ENCODE peak calls at places on chromosomes 16 and 17, in six cellular contexts. L is T-cell; N is mucosa of descending colon; A is stimulated activated CD4-positive, alpha-beta T cell treated with anti-CD3 and anti-CD28 coated beads, TNF-alpha, amount 100 ng/mL, for 24 hours; P is NCI-H1930; C is WTC11. G is an unnamed sample.

GRCh38 chr17:80101160-80101945 is at the start of gene GAA:
- DNase-seq in L (peak), N (peak), A (peak), P (peak), C (peak), G (peak)

GRCh38 chr16:64152010-64152767 is 969.7 kb downstream of the CDH11 start:
- DNase-seq in L (no peak), N (no peak), A (no peak), P (no peak), C (no peak), G (no peak)

GRCh38 chr16:84919267-84919666 is 92.1 kb downstream of the ZDHHC7 start:
- DNase-seq in L (no peak), N (no peak), A (no peak), P (no peak), C (no peak), G (no peak)

GRCh38 chr16:19168173-19169080 is at the start of gene SYT17:
- DNase-seq in L (no peak), N (peak), A (no peak), P (peak), C (peak), G (peak)

GRCh38 chr17:21286771-21287702 is 2.5 kb downstream of the MAP2K3 start:
- DNase-seq in L (no peak), N (peak), A (peak), P (no peak), C (no peak), G (no peak)

GRCh38 chr16:78503501-78504110 is 404.2 kb downstream of the WWOX start:
- DNase-seq in L (no peak), N (peak), A (peak), P (no peak), C (peak), G (peak)

GRCh38 chr17:4721203-4722135 is 9.8 kb upstream of the MED11 start:
- DNase-seq in L (no peak), N (peak), A (no peak), P (no peak), C (no peak), G (no peak)

GRCh38 chr17:15262291-15263205 is 2.6 kb downstream of the PMP22 start:
- DNase-seq in L (no peak), N (peak), A (peak), P (peak), C (peak), G (peak)

GRCh38 chr17:77300016-77300686 is 159.4 kb downstream of the SEC14L1 start:
- DNase-seq in L (no peak), N (peak), A (no peak), P (no peak), C (no peak), G (no peak)

GRCh38 chr17:60959696-60960095 is 282.0 kb downstream of the BCAS3 start:
- DNase-seq in L (no peak), N (no peak), A (no peak), P (no peak), C (no peak), G (no peak)

GRCh38 chr16:2364638-2365210 is 24.2 kb upstream of the ABCA3 start:
- DNase-seq in L (no peak), N (no peak), A (no peak), P (no peak), C (no peak), G (peak)

GRCh38 chr17:38730526-38731379 is 612 bp downstream of the CISD3 start:
- DNase-seq in L (no peak), N (peak), A (no peak), P (no peak), C (peak), G (peak)

GRCh38 chr17:560379-560935 is 154.2 kb downstream of the VPS53 start:
- DNase-seq in L (no peak), N (peak), A (no peak), P (no peak), C (no peak), G (no peak)

GRCh38 chr17:60671482-60671881 is 6.2 kb upstream of the BCAS3 start:
- DNase-seq in L (no peak), N (no peak), A (no peak), P (no peak), C (no peak), G (no peak)

GRCh38 chr17:4968916-4969550 is 1.4 kb upstream of the SPAG7 start:
- DNase-seq in L (no peak), N (no peak), A (peak), P (no peak), C (no peak), G (no peak)

GRCh38 chr17:47763913-47764582 is 31.0 kb downstream of the TBX21 start:
- DNase-seq in L (no peak), N (no peak), A (no peak), P (no peak), C (no peak), G (no peak)

GRCh38 chr17:82317394-82318168 is at the start of gene CD7:
- DNase-seq in L (peak), N (no peak), A (peak), P (no peak), C (no peak), G (no peak)

GRCh38 chr17:309361-309888 is 43.2 kb downstream of the RPH3AL start:
- DNase-seq in L (no peak), N (no peak), A (peak), P (no peak), C (peak), G (peak)

GRCh38 chr16:80174416-80174815 is 366.4 kb upstream of the DYNLRB2 start:
- DNase-seq in L (no peak), N (no peak), A (no peak), P (no peak), C (no peak), G (no peak)

GRCh38 chr16:70269471-70269870 is 17.7 kb upstream of the EXOSC6 start:
- DNase-seq in L (no peak), N (no peak), A (no peak), P (no peak), C (no peak), G (no peak)

GRCh38 chr16:89690392-89690901 is 4.0 kb downstream of the CDK10 start:
- DNase-seq in L (no peak), N (no peak), A (no peak), P (no peak), C (no peak), G (no peak)

GRCh38 chr17:13864551-13864950 is 204.8 kb upstream of the COX10 start:
- DNase-seq in L (no peak), N (no peak), A (no peak), P (no peak), C (no peak), G (no peak)

GRCh38 chr17:60926466-60927183 is 249.0 kb downstream of the BCAS3 start:
- DNase-seq in L (no peak), N (no peak), A (no peak), P (no peak), C (no peak), G (no peak)

GRCh38 chr16:84897911-84898377 is 78.2 kb downstream of the CRISPLD2 start:
- DNase-seq in L (no peak), N (no peak), A (no peak), P (no peak), C (no peak), G (no peak)

GRCh38 chr16:12470311-12471229 is 333.1 kb downstream of the CPPED1 start:
- DNase-seq in L (no peak), N (no peak), A (no peak), P (no peak), C (no peak), G (no peak)

GRCh38 chr16:75385507-75386152 is 47.7 kb downstream of the CFDP1 start:
- DNase-seq in L (no peak), N (peak), A (no peak), P (peak), C (no peak), G (no peak)

GRCh38 chr17:7045492-7046126 is 1.7 kb upstream of the SLC16A11 start:
- DNase-seq in L (peak), N (peak), A (no peak), P (peak), C (no peak), G (peak)

GRCh38 chr16:46746821-46747776 is 1.0 kb downstream of the MYLK3 start:
- DNase-seq in L (no peak), N (no peak), A (no peak), P (no peak), C (no peak), G (peak)

GRCh38 chr16:65658339-65659275 is 536.7 kb upstream of the CDH11 start:
- DNase-seq in L (no peak), N (no peak), A (no peak), P (no peak), C (no peak), G (no peak)

GRCh38 chr16:65476556-65476955 is 354.7 kb upstream of the CDH11 start:
- DNase-seq in L (no peak), N (no peak), A (no peak), P (no peak), C (no peak), G (no peak)

GRCh38 chr16:54355251-54355650 is 68.7 kb upstream of the IRX3 start:
- DNase-seq in L (no peak), N (no peak), A (no peak), P (no peak), C (no peak), G (no peak)

GRCh38 chr17:67253379-67253778 is 8.4 kb upstream of the HELZ start:
- DNase-seq in L (no peak), N (no peak), A (no peak), P (no peak), C (no peak), G (no peak)

GRCh38 chr17:27256225-27257030 is 37.5 kb upstream of the WSB1 start:
- DNase-seq in L (no peak), N (no peak), A (no peak), P (no peak), C (no peak), G (no peak)

GRCh38 chr17:44233582-44233981 is 14.1 kb upstream of the UBTF start:
- DNase-seq in L (no peak), N (no peak), A (no peak), P (no peak), C (no peak), G (no peak)

GRCh38 chr16:72646615-72647014 is 401.3 kb downstream of the ZFHX3 start:
- DNase-seq in L (no peak), N (no peak), A (no peak), P (no peak), C (no peak), G (no peak)

GRCh38 chr17:29102741-29103181 is 59.8 kb downstream of the PIPOX start:
- DNase-seq in L (no peak), N (no peak), A (no peak), P (no peak), C (no peak), G (no peak)

GRCh38 chr17:27959382-27959709 is 66.2 kb upstream of the LYRM9 start:
- DNase-seq in L (no peak), N (no peak), A (no peak), P (no peak), C (no peak), G (no peak)